ENCODE peak calls at places on chromosomes 1 and 21, in six cellular contexts. P, W, E, Y, A and B are unnamed samples.

GRCh38 chr1:20110679-20111078 is 8.7 kb downstream of the PLA2G2D start:
- DNase-seq in Y (peak), A (no peak), E (no peak), P (no peak), W (no peak), B (no peak)

GRCh38 chr21:15749045-15749867 is 19.5 kb downstream of the USP25 start:
- DNase-seq in W (no peak), E (no peak), A (no peak), Y (no peak), P (no peak), B (no peak)

GRCh38 chr1:248009681-248010080 is 3.8 kb upstream of the OR2L5 start:
- DNase-seq in W (no peak), P (no peak), E (no peak), Y (peak), A (no peak), B (no peak)

GRCh38 chr21:46000731-46001641 is 19.4 kb downstream of the COL6A1 start:
- DNase-seq in W (no peak), A (no peak), Y (peak), E (peak), P (no peak), B (no peak)

GRCh38 chr1:224454337-224455055 is 19.9 kb upstream of the WDR26 start:
- DNase-seq in W (no peak), E (no peak), Y (no peak), P (no peak), A (no peak), B (no peak)

GRCh38 chr1:77081834-77082233 is 137.4 kb downstream of the PIGK start:
- DNase-seq in P (no peak), W (no peak), Y (no peak), E (no peak), A (no peak), B (no peak)

GRCh38 chr1:51422367-51423097 is 92.2 kb upstream of the TTC39A start:
- DNase-seq in W (no peak), E (no peak), A (no peak), P (no peak), Y (no peak), B (no peak)

GRCh38 chr1:115797491-115797890 is 29.0 kb upstream of the CASQ2 start:
- DNase-seq in P (no peak), E (no peak), Y (no peak), A (no peak), W (no peak), B (no peak)